ENCODE peak calls at places on chromosomes 5 and 9, in five cellular contexts. One of them, this sample, is unnamed.
A peak's percentile ranks its signal among the peaks of the same experiment; 100 is the strongest.

GRCh38 chr9:126150411-126151030 is 176.1 kb upstream of the MVB12B start:
- DNase-seq in CD4-positive, alpha-beta memory T cell: no peak
- DNase-seq in left ventricle myocardium inferior: no peak
- DNase-seq in neural progenitor cell: no peak
- DNase-seq in tibial nerve: no peak
- DNase-seq in this sample: no peak

GRCh38 chr9:82797539-82797938 is 265.4 kb downstream of the RASEF start:
- DNase-seq in left ventricle myocardium inferior: peak; percentile 57
- DNase-seq in CD4-positive, alpha-beta memory T cell: no peak
- DNase-seq in tibial nerve: no peak
- DNase-seq in neural progenitor cell: no peak
- DNase-seq in this sample: peak; percentile 13

GRCh38 chr5:74201334-74202081 is 439.0 kb downstream of the ENC1 start:
- DNase-seq in CD4-positive, alpha-beta memory T cell: no peak
- DNase-seq in left ventricle myocardium inferior: peak; percentile 44
- DNase-seq in tibial nerve: peak; percentile 27
- DNase-seq in neural progenitor cell: no peak
- DNase-seq in this sample: no peak

GRCh38 chr9:105047652-105048031 is 119.7 kb upstream of the ABCA1 start:
- DNase-seq in CD4-positive, alpha-beta memory T cell: no peak
- DNase-seq in tibial nerve: no peak
- DNase-seq in left ventricle myocardium inferior: no peak
- DNase-seq in neural progenitor cell: no peak
- DNase-seq in this sample: no peak

GRCh38 chr5:761854-762685 is 22.5 kb downstream of the ZDHHC11B start:
- DNase-seq in CD4-positive, alpha-beta memory T cell: no peak
- DNase-seq in left ventricle myocardium inferior: no peak
- DNase-seq in tibial nerve: no peak
- DNase-seq in neural progenitor cell: no peak
- DNase-seq in this sample: peak; percentile 28

GRCh38 chr5:174617285-174617684 is 107.1 kb upstream of the MSX2 start:
- DNase-seq in left ventricle myocardium inferior: no peak
- DNase-seq in tibial nerve: no peak
- DNase-seq in neural progenitor cell: no peak
- DNase-seq in CD4-positive, alpha-beta memory T cell: no peak
- DNase-seq in this sample: no peak

GRCh38 chr5:176629853-176630680 is at the start of the genes EIF4E1B and SNCB:
- DNase-seq in CD4-positive, alpha-beta memory T cell: peak; percentile 21
- DNase-seq in tibial nerve: no peak
- DNase-seq in neural progenitor cell: peak; percentile 87
- DNase-seq in left ventricle myocardium inferior: no peak
- DNase-seq in this sample: no peak

GRCh38 chr5:1020461-1020961 is 11.9 kb downstream of the NKD2 start:
- DNase-seq in tibial nerve: no peak
- DNase-seq in left ventricle myocardium inferior: peak; percentile 11
- DNase-seq in neural progenitor cell: no peak
- DNase-seq in CD4-positive, alpha-beta memory T cell: no peak
- DNase-seq in this sample: no peak

GRCh38 chr5:169808118-169808581 is 171.1 kb downstream of the DOCK2 start:
- DNase-seq in left ventricle myocardium inferior: no peak
- DNase-seq in CD4-positive, alpha-beta memory T cell: no peak
- DNase-seq in tibial nerve: no peak
- DNase-seq in neural progenitor cell: peak; percentile 68
- DNase-seq in this sample: no peak

GRCh38 chr5:55427157-55427556 is 107.6 kb downstream of the PLPP1 start:
- DNase-seq in tibial nerve: no peak
- DNase-seq in left ventricle myocardium inferior: no peak
- DNase-seq in neural progenitor cell: no peak
- DNase-seq in CD4-positive, alpha-beta memory T cell: no peak
- DNase-seq in this sample: no peak

GRCh38 chr9:135601988-135602387 is 37.4 kb downstream of the GLT6D1 start:
- DNase-seq in tibial nerve: no peak
- DNase-seq in left ventricle myocardium inferior: no peak
- DNase-seq in CD4-positive, alpha-beta memory T cell: no peak
- DNase-seq in neural progenitor cell: peak; percentile 56
- DNase-seq in this sample: no peak

GRCh38 chr5:114391321-114391720 is 29.5 kb downstream of the KCNN2 start:
- DNase-seq in CD4-positive, alpha-beta memory T cell: no peak
- DNase-seq in tibial nerve: no peak
- DNase-seq in neural progenitor cell: no peak
- DNase-seq in left ventricle myocardium inferior: no peak
- DNase-seq in this sample: no peak

GRCh38 chr5:23412011-23412410 is 95.4 kb upstream of the PRDM9 start:
- DNase-seq in neural progenitor cell: no peak
- DNase-seq in left ventricle myocardium inferior: no peak
- DNase-seq in tibial nerve: no peak
- DNase-seq in CD4-positive, alpha-beta memory T cell: no peak
- DNase-seq in this sample: no peak

GRCh38 chr9:76534031-76534430 is 75.0 kb downstream of the GCNT1 start:
- DNase-seq in tibial nerve: no peak
- DNase-seq in left ventricle myocardium inferior: no peak
- DNase-seq in neural progenitor cell: no peak
- DNase-seq in CD4-positive, alpha-beta memory T cell: no peak
- DNase-seq in this sample: no peak

GRCh38 chr9:136820947-136821332 is 13.2 kb downstream of the RABL6 start:
- DNase-seq in tibial nerve: no peak
- DNase-seq in left ventricle myocardium inferior: no peak
- DNase-seq in neural progenitor cell: peak; percentile 41
- DNase-seq in CD4-positive, alpha-beta memory T cell: no peak
- DNase-seq in this sample: no peak

GRCh38 chr5:78984020-78984610 is 995 bp downstream of the ARSB start:
- DNase-seq in CD4-positive, alpha-beta memory T cell: no peak
- DNase-seq in tibial nerve: no peak
- DNase-seq in neural progenitor cell: peak; percentile 15
- DNase-seq in left ventricle myocardium inferior: no peak
- DNase-seq in this sample: no peak

GRCh38 chr5:140324834-140325195 is 21.6 kb downstream of the HBEGF start:
- DNase-seq in tibial nerve: no peak
- DNase-seq in CD4-positive, alpha-beta memory T cell: no peak
- DNase-seq in left ventricle myocardium inferior: no peak
- DNase-seq in neural progenitor cell: no peak
- DNase-seq in this sample: no peak

GRCh38 chr9:82645591-82645990 is 417.4 kb downstream of the RASEF start:
- DNase-seq in left ventricle myocardium inferior: no peak
- DNase-seq in CD4-positive, alpha-beta memory T cell: no peak
- DNase-seq in neural progenitor cell: no peak
- DNase-seq in tibial nerve: no peak
- DNase-seq in this sample: no peak

GRCh38 chr5:137566780-137567179 is 67.7 kb upstream of the SPOCK1 start:
- DNase-seq in CD4-positive, alpha-beta memory T cell: no peak
- DNase-seq in tibial nerve: no peak
- DNase-seq in neural progenitor cell: no peak
- DNase-seq in left ventricle myocardium inferior: no peak
- DNase-seq in this sample: no peak

GRCh38 chr5:41820150-41820549 is 50.1 kb downstream of the OXCT1 start:
- DNase-seq in neural progenitor cell: no peak
- DNase-seq in left ventricle myocardium inferior: no peak
- DNase-seq in tibial nerve: no peak
- DNase-seq in CD4-positive, alpha-beta memory T cell: no peak
- DNase-seq in this sample: no peak

GRCh38 chr5:124460000-124460399 is 286.4 kb downstream of the ZNF608 start:
- DNase-seq in neural progenitor cell: no peak
- DNase-seq in tibial nerve: peak; percentile 5
- DNase-seq in left ventricle myocardium inferior: no peak
- DNase-seq in CD4-positive, alpha-beta memory T cell: no peak
- DNase-seq in this sample: peak; percentile 31

GRCh38 chr9:105693435-105694275 is 686 bp upstream of the TMEM38B start:
- DNase-seq in left ventricle myocardium inferior: no peak
- DNase-seq in neural progenitor cell: peak; percentile 33
- DNase-seq in CD4-positive, alpha-beta memory T cell: peak; percentile 24
- DNase-seq in tibial nerve: no peak
- DNase-seq in this sample: no peak

GRCh38 chr5:72066658-72067057 is 40.6 kb upstream of the MAP1B start:
- DNase-seq in neural progenitor cell: no peak
- DNase-seq in CD4-positive, alpha-beta memory T cell: no peak
- DNase-seq in left ventricle myocardium inferior: no peak
- DNase-seq in tibial nerve: no peak
- DNase-seq in this sample: no peak

GRCh38 chr9:131203438-131204219 is 72.7 kb downstream of the FAM78A start:
- DNase-seq in neural progenitor cell: peak; percentile 45
- DNase-seq in left ventricle myocardium inferior: no peak
- DNase-seq in CD4-positive, alpha-beta memory T cell: no peak
- DNase-seq in tibial nerve: no peak
- DNase-seq in this sample: no peak

GRCh38 chr5:76690027-76690679 is 25.8 kb upstream of the F2R start:
- DNase-seq in CD4-positive, alpha-beta memory T cell: no peak
- DNase-seq in tibial nerve: no peak
- DNase-seq in left ventricle myocardium inferior: no peak
- DNase-seq in neural progenitor cell: no peak
- DNase-seq in this sample: no peak

GRCh38 chr5:134070979-134071849 is 43.3 kb upstream of the TCF7 start:
- DNase-seq in neural progenitor cell: peak; percentile 62
- DNase-seq in CD4-positive, alpha-beta memory T cell: no peak
- DNase-seq in tibial nerve: no peak
- DNase-seq in left ventricle myocardium inferior: no peak
- DNase-seq in this sample: no peak

GRCh38 chr5:135834639-135835529 is at the start of gene SLC25A48:
- DNase-seq in left ventricle myocardium inferior: peak; percentile 41
- DNase-seq in tibial nerve: no peak
- DNase-seq in CD4-positive, alpha-beta memory T cell: no peak
- DNase-seq in neural progenitor cell: peak; percentile 93
- DNase-seq in this sample: no peak
- H3K27me3 ChIP-seq in left ventricle myocardium inferior: peaks cover 95% of the 10 kb centered on the region
- H3K27me3 ChIP-seq in tibial nerve: peaks cover 30% of the 10 kb centered on the region
- H3K27me3 ChIP-seq in CD4-positive, alpha-beta memory T cell: peaks cover 7% of the 10 kb centered on the region
- H3K27me3 ChIP-seq in neural progenitor cell: peaks cover 80% of the 10 kb centered on the region
- H3K27me3 ChIP-seq in this sample: no peaks in the 10 kb centered on the region

GRCh38 chr9:2879803-2880202 is 35.9 kb upstream of the PUM3 start:
- DNase-seq in neural progenitor cell: no peak
- DNase-seq in left ventricle myocardium inferior: no peak
- DNase-seq in CD4-positive, alpha-beta memory T cell: no peak
- DNase-seq in tibial nerve: no peak
- DNase-seq in this sample: no peak

GRCh38 chr9:2889023-2889422 is 45.1 kb upstream of the PUM3 start:
- DNase-seq in neural progenitor cell: no peak
- DNase-seq in left ventricle myocardium inferior: no peak
- DNase-seq in CD4-positive, alpha-beta memory T cell: no peak
- DNase-seq in tibial nerve: no peak
- DNase-seq in this sample: no peak

GRCh38 chr9:2884308-2884707 is 40.4 kb upstream of the PUM3 start:
- DNase-seq in neural progenitor cell: no peak
- DNase-seq in tibial nerve: no peak
- DNase-seq in CD4-positive, alpha-beta memory T cell: no peak
- DNase-seq in left ventricle myocardium inferior: no peak
- DNase-seq in this sample: no peak
- H3K27me3 ChIP-seq in neural progenitor cell: peaks cover 6% of the 10 kb centered on the region
- H3K27me3 ChIP-seq in tibial nerve: no peaks in the 10 kb centered on the region
- H3K27me3 ChIP-seq in CD4-positive, alpha-beta memory T cell: no peaks in the 10 kb centered on the region
- H3K27me3 ChIP-seq in left ventricle myocardium inferior: peaks cover 41% of the 10 kb centered on the region
- H3K27me3 ChIP-seq in this sample: no peaks in the 10 kb centered on the region

DNA sequence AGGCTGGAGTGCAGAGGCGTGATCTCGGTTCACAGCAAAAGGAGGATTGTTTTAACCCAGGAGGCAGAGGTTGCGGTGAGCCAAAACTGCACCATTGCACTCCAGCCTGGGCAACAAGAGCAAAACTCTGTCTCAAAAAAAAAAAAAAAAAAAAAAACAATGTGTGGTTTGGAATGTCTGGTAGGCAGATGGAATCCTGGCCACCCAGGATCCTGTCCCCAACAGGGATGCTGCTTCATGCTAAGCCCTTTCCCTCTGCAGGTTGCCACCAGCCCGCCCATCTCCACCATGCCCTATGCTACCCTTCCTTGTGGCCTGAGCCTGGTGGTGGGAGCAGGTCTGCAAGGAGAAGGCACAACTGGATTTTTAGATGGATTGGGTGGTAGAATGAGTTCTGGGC is 129.7 kb upstream of the HAND1 start:
- DNase-seq in tibial nerve: no peak
- DNase-seq in left ventricle myocardium inferior: no peak
- DNase-seq in neural progenitor cell: peak; percentile 38
- DNase-seq in CD4-positive, alpha-beta memory T cell: no peak
- DNase-seq in this sample: no peak
- H3K27me3 ChIP-seq in tibial nerve: peaks cover 79% of the 10 kb centered on the region
- H3K27me3 ChIP-seq in left ventricle myocardium inferior: peaks cover 79% of the 10 kb centered on the region
- H3K27me3 ChIP-seq in neural progenitor cell: peaks cover 66% of the 10 kb centered on the region
- H3K27me3 ChIP-seq in CD4-positive, alpha-beta memory T cell: peaks cover 9% of the 10 kb centered on the region
- H3K27me3 ChIP-seq in this sample: peaks cover 23% of the 10 kb centered on the region

GRCh38 chr9:134539613-134540012 is 102.0 kb upstream of the COL5A1 start:
- DNase-seq in CD4-positive, alpha-beta memory T cell: no peak
- DNase-seq in left ventricle myocardium inferior: no peak
- DNase-seq in neural progenitor cell: no peak
- DNase-seq in tibial nerve: no peak
- DNase-seq in this sample: no peak
- H3K27me3 ChIP-seq in CD4-positive, alpha-beta memory T cell: no peaks in the 10 kb centered on the region
- H3K27me3 ChIP-seq in left ventricle myocardium inferior: peaks cover 69% of the 10 kb centered on the region
- H3K27me3 ChIP-seq in neural progenitor cell: no peaks in the 10 kb centered on the region
- H3K27me3 ChIP-seq in tibial nerve: no peaks in the 10 kb centered on the region
- H3K27me3 ChIP-seq in this sample: no peaks in the 10 kb centered on the region

DNA sequence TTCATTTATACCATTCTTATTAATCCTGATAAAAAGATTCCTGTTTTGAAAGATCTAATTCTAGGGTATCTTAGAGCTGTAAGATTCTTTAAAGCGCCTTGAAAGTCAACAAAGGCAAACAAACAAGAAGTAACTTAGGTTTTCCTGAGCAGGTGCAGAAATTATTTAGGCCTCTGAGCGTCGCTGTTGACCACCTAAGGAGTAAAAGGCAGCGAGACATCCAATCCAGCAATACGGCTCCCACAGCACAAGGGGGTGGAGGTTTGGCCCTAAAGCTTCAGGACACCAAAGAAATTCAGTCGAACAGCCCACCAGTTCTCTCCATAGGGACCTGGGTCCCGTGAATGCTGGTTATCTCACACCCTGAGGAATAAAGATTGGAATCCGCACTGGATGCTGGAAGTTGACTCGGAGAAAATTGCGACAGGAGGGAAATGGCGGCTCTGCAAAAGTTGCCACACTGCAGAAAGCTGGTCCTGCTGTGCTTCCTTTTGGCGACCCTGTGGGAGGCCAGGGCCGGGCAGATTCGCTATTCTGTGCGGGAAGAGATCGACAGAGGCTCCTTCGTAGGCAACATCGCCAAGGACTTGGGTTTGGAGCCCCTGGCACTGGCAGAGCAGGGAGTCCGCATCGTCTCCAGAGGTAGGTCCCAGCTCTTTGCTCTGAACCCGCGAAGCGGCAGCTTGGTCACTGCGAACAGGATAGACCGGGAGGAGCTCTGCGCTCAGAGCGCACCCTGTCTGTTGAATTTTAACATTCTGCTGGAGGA is at the start of gene PCDHGA2:
- DNase-seq in neural progenitor cell: peak; percentile 54
- DNase-seq in CD4-positive, alpha-beta memory T cell: no peak
- DNase-seq in tibial nerve: peak; percentile 44
- DNase-seq in left ventricle myocardium inferior: no peak
- DNase-seq in this sample: no peak
- H3K27me3 ChIP-seq in neural progenitor cell: no peaks in the 10 kb centered on the region
- H3K27me3 ChIP-seq in CD4-positive, alpha-beta memory T cell: no peaks in the 10 kb centered on the region
- H3K27me3 ChIP-seq in tibial nerve: no peaks in the 10 kb centered on the region
- H3K27me3 ChIP-seq in left ventricle myocardium inferior: no peaks in the 10 kb centered on the region
- H3K27me3 ChIP-seq in this sample: no peaks in the 10 kb centered on the region